ENCODE peak calls at places on chromosomes 7 and 10, in five cellular contexts. W is OCI-LY7, Z is cardiac muscle cell, Q is dorsolateral prefrontal cortex, E is IMR-90. P is an unnamed sample.

GRCh38 chr10:44628921-44629320 is 244.0 kb upstream of the CXCL12 start:
- DNase-seq in Z (peak), E (peak), Q (no peak), W (no peak), P (no peak)

GRCh38 chr7:97025130-97025499 is 484 bp upstream of the DLX5 start:
- DNase-seq in E (no peak), Q (no peak), W (no peak), Z (no peak), P (no peak)

GRCh38 chr10:13704969-13705368 is 118.2 kb downstream of the PRPF18 start:
- DNase-seq in Z (no peak), W (no peak), Q (no peak), E (no peak), P (no peak)

GRCh38 chr7:16098585-16099179 is 322.7 kb downstream of the CRPPA start:
- DNase-seq in Q (no peak), Z (peak), W (no peak), E (peak), P (no peak)

GRCh38 chr7:150381096-150381495 is 2.0 kb downstream of the ZNF775 start:
- DNase-seq in Z (no peak), W (no peak), Q (no peak), E (no peak), P (no peak)

GRCh38 chr7:47572101-47572460 is 9.8 kb downstream of the TNS3 start:
- DNase-seq in W (no peak), Z (no peak), E (no peak), Q (no peak), P (no peak)

GRCh38 chr10:122499491-122499941 is 38.2 kb downstream of the HTRA1 start:
- DNase-seq in Z (peak), Q (no peak), W (no peak), E (peak), P (no peak)

GRCh38 chr7:136179829-136180721 is 202.9 kb upstream of the MTPN start:
- DNase-seq in E (no peak), W (no peak), Q (no peak), Z (no peak), P (no peak)

GRCh38 chr10:123356799-123357198 is 202.6 kb downstream of the BUB3 start:
- DNase-seq in E (no peak), W (no peak), Z (no peak), Q (no peak), P (no peak)

GRCh38 chr10:45379891-45380540 is 6.0 kb downstream of the ALOX5 start:
- DNase-seq in W (no peak), Q (no peak), E (no peak), Z (no peak), P (no peak)

GRCh38 chr7:138458576-138459234 is 1.4 kb upstream of the TRIM24 start:
- DNase-seq in Q (no peak), Z (no peak), W (no peak), E (no peak), P (no peak)

GRCh38 chr7:155153676-155154075 is 83.6 kb downstream of the HTR5A start:
- DNase-seq in W (no peak), Z (no peak), Q (no peak), E (no peak), P (no peak)

GRCh38 chr10:69515699-69516547 is 57.3 kb downstream of the NEUROG3 start:
- DNase-seq in Z (peak), Q (peak), E (peak), W (peak), P (peak)

GRCh38 chr7:126690848-126691751 is 561.6 kb downstream of the GRM8 start:
- DNase-seq in Z (no peak), E (no peak), Q (no peak), W (no peak), P (no peak)

GRCh38 chr10:43045631-43046287 is 31.1 kb upstream of the RET start:
- DNase-seq in E (no peak), Q (no peak), Z (no peak), W (no peak), P (no peak)

GRCh38 chr10:49310460-49310859 is 11.5 kb downstream of the C10orf71 start:
- DNase-seq in W (no peak), Z (no peak), E (no peak), Q (no peak), P (no peak)

GRCh38 chr10:103803941-103804340 is 51.4 kb downstream of the SH3PXD2A start:
- DNase-seq in W (no peak), E (no peak), Q (no peak), Z (no peak), P (peak)

GRCh38 chr10:79488303-79488702 is 24.0 kb upstream of the EIF5AL1 start:
- DNase-seq in Q (no peak), W (no peak), Z (peak), E (peak), P (no peak)

GRCh38 chr10:133030791-133031190 is 56.9 kb upstream of the ADGRA1 start:
- DNase-seq in Q (no peak), W (no peak), E (no peak), Z (no peak), P (no peak)

GRCh38 chr10:88783734-88784133 is 18.8 kb upstream of the LIPM start:
- DNase-seq in Z (peak), E (peak), W (no peak), Q (no peak), P (no peak)

GRCh38 chr10:123156091-123156490 is 1.9 kb downstream of the BUB3 start:
- DNase-seq in W (no peak), E (peak), Q (no peak), Z (peak), P (no peak)

GRCh38 chr7:156232931-156233705 is 407.5 kb upstream of the RNF32 start:
- DNase-seq in E (no peak), Z (no peak), Q (no peak), W (no peak), P (no peak)

GRCh38 chr7:266851-267840 is 22.8 kb upstream of the FOXL3 start:
- DNase-seq in W (no peak), E (no peak), Q (no peak), Z (no peak), P (peak)

GRCh38 chr10:14700551-14700950 is 74.1 kb downstream of the FAM107B start:
- DNase-seq in W (no peak), Q (no peak), Z (no peak), E (no peak), P (no peak)

GRCh38 chr10:17851611-17852010 is 42.5 kb downstream of the MRC1 start:
- DNase-seq in Z (no peak), E (no peak), W (no peak), Q (no peak), P (peak)

GRCh38 chr7:128455556-128456254 is at the start of gene HILPDA:
- DNase-seq in Z (peak), W (peak), Q (peak), E (peak), P (peak)

GRCh38 chr10:58625070-58625469 is 112.4 kb downstream of the BICC1 start:
- DNase-seq in W (no peak), Q (no peak), E (peak), Z (peak), P (no peak)

GRCh38 chr10:48572414-48572813 is 32.5 kb downstream of the ARHGAP22 start:
- DNase-seq in W (no peak), E (peak), Q (no peak), Z (no peak), P (no peak)

GRCh38 chr7:150406565-150407421 is 27.7 kb downstream of the ZNF775 start:
- DNase-seq in Q (no peak), W (peak), Z (peak), E (peak), P (no peak)

GRCh38 chr10:78313636-78314035 is 280.0 kb downstream of the RPS24 start:
- DNase-seq in Q (no peak), W (no peak), E (no peak), Z (no peak), P (no peak)

GRCh38 chr7:156927571-156928405 is 21.7 kb upstream of the NOM1 start:
- DNase-seq in Z (no peak), Q (no peak), W (peak), E (no peak), P (no peak)

GRCh38 chr10:35934637-35934995 is 292.5 kb upstream of the FZD8 start:
- DNase-seq in Q (no peak), E (no peak), Z (no peak), W (no peak), P (no peak)

GRCh38 chr10:68330852-68331454 is 911 bp upstream of the HNRNPH3 start:
- DNase-seq in Q (peak), Z (peak), W (peak), E (peak), P (no peak)

GRCh38 chr7:69599879-69600764 is 1.8 kb downstream of the AUTS2 start:
- DNase-seq in Z (peak), W (peak), Q (no peak), E (no peak), P (peak)

GRCh38 chr10:86436963-86437362 is 70.4 kb upstream of the GRID1 start:
- DNase-seq in E (no peak), Q (no peak), W (peak), Z (no peak), P (no peak)

GRCh38 chr10:70232859-70233108 is 445 bp downstream of the PPA1 start:
- DNase-seq in W (no peak), E (no peak), Z (no peak), Q (no peak), P (no peak)

DNA sequence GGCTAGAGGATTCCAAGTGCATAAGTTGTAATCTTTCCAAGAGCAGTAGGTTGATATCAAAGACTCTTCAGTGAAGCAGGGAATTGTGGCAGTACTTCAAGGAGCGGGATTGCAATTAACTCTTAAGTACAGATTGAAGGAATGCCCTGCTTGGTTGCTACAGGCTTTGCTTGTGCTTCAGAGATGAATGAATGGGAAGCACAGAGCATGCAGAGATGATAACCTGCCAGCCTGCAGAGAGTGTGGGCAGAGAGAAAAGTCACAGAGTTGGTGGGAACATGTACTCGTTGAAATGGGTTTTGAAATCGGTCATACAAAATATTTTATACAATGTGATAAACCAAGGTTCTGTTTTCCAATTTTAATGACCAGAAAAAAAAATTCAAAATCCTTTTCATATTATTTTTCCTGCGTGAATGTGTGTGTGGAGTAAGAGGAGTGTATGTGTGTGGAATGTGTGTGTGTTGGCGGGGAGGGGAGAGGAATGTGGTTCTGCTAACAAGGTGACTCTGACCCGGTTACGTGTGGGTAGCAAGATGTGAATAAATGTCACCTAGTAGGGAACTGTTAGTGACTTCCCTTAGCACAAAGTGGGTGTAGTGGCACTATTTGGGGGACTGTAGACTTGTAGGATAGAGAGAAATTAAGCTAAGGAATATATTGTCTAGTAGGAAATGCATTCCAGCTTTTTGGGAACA is 697.8 kb downstream of the GATA3 start:
- DNase-seq in Q (no peak), Z (no peak), W (no peak), E (no peak), P (no peak)
- H3K27ac ChIP-seq in Q (no peak), Z (no peak), W (no peak), E (no peak), P (no peak)

GRCh38 chr10:22319559-22320558 is 1.0 kb upstream of the BMI1 start:
- DNase-seq in W (peak), E (no peak), Z (no peak), Q (no peak), P (no peak)
- H3K4me3 ChIP-seq in W (peak), E (peak), Z (peak), Q (peak), P (peak)

GRCh38 chr10:102757323-102757722 is 13.6 kb downstream of the WBP1L start:
- DNase-seq in Q (no peak), Z (no peak), E (no peak), W (no peak), P (no peak)
- H3K27ac ChIP-seq in Q (no peak), Z (no peak), E (no peak), W (no peak), P (no peak)

GRCh38 chr7:27166475-27167169 is 1.3 kb upstream of the HOXA9 start:
- DNase-seq in W (no peak), Z (no peak), E (no peak), Q (no peak), P (no peak)

GRCh38 chr7:27167916-27168264 is 2.6 kb upstream of the HOXA9 start:
- DNase-seq in W (no peak), E (no peak), Q (no peak), Z (no peak), P (no peak)

GRCh38 chr7:27167170-27167505 is 1.8 kb upstream of the HOXA9 start:
- DNase-seq in E (no peak), W (no peak), Z (no peak), Q (no peak), P (no peak)

GRCh38 chr7:27169658-27170493 is 4.2 kb downstream of the HOXA10 start:
- DNase-seq in Q (no peak), E (no peak), Z (no peak), W (no peak), P (no peak)

GRCh38 chr7:27168265-27168947 is 3.1 kb upstream of the HOXA9 start:
- DNase-seq in Z (no peak), Q (no peak), W (no peak), E (no peak), P (no peak)
- H3K4me3 ChIP-seq in Z (no peak), Q (no peak), W (no peak), E (no peak), P (no peak)

GRCh38 chr7:132403465-132404110 is 172.7 kb downstream of the PLXNA4 start:
- DNase-seq in Z (no peak), E (no peak), Q (no peak), W (no peak), P (peak)

GRCh38 chr7:132404261-132404660 is 172.0 kb downstream of the PLXNA4 start:
- DNase-seq in Q (no peak), W (no peak), Z (no peak), E (no peak), P (no peak)

GRCh38 chr7:132400667-132401142 is 175.6 kb downstream of the PLXNA4 start:
- DNase-seq in Z (no peak), Q (no peak), W (no peak), E (no peak), P (no peak)

GRCh38 chr7:132402096-132402495 is 174.2 kb downstream of the PLXNA4 start:
- DNase-seq in Z (no peak), E (no peak), W (no peak), Q (no peak), P (no peak)

GRCh38 chr7:132402751-132403245 is 173.5 kb downstream of the PLXNA4 start:
- DNase-seq in Q (peak), Z (peak), W (no peak), E (no peak), P (no peak)
- H3K27ac ChIP-seq in Q (peak), Z (peak), W (no peak), E (no peak), P (no peak)

GRCh38 chr7:90705391-90706066 is 109.4 kb downstream of the CDK14 start:
- DNase-seq in E (no peak), Z (no peak), W (no peak), Q (no peak), P (no peak)

GRCh38 chr7:90710466-90710850 is 114.3 kb downstream of the CDK14 start:
- DNase-seq in Q (no peak), W (peak), Z (no peak), E (no peak), P (no peak)

GRCh38 chr7:90706067-90706716 is 110.1 kb downstream of the CDK14 start:
- DNase-seq in Z (no peak), Q (no peak), E (peak), W (no peak), P (no peak)

GRCh38 chr7:90709501-90710465 is 113.7 kb downstream of the CDK14 start:
- DNase-seq in Q (peak), W (peak), E (peak), Z (peak), P (no peak)

GRCh38 chr7:90708841-90709317 is 112.8 kb downstream of the CDK14 start:
- DNase-seq in Z (peak), E (no peak), Q (peak), W (peak), P (peak)
- H3K4me3 ChIP-seq in Z (no peak), E (no peak), Q (peak), W (peak), P (no peak)

P was measured in WERI-Rb-1.